ENCODE peak calls at places on chromosome 11, in five cellular contexts. X is cardiac fibroblast, B is thoracic aorta, P is choroid plexus epithelial cell, T is astrocyte of the cerebellum. M is an unnamed sample.

GRCh38 chr11:59429924-59430516 is 3.8 kb upstream of the OR5A2 start:
- DNase-seq in P (peak; percentile 69), T (peak; percentile 12), B (no peak), X (peak; percentile 59), M (no peak)

GRCh38 chr11:61834278-61835004 is 6.3 kb downstream of the FADS2 start:
- DNase-seq in X (peak; percentile 93), P (peak; percentile 80), B (no peak), T (no peak), M (no peak)

GRCh38 chr11:133903056-133903455 is 53.7 kb downstream of the IGSF9B start:
- DNase-seq in B (no peak), X (no peak), P (no peak), T (no peak), M (no peak)

GRCh38 chr11:1564535-1565172 is 7.4 kb downstream of the DUSP8 start:
- DNase-seq in P (peak; percentile 81), X (peak; percentile 63), T (peak; percentile 49), B (peak; percentile 67), M (peak; percentile 32)

GRCh38 chr11:112769170-112769569 is 192.1 kb upstream of the NCAM1 start:
- DNase-seq in X (no peak), T (no peak), P (no peak), B (no peak), M (no peak)

GRCh38 chr11:66006891-66007176 is 4.5 kb downstream of the BANF1 start:
- DNase-seq in T (no peak), B (no peak), X (no peak), P (no peak), M (no peak)

GRCh38 chr11:132658696-132659095 is 873.6 kb downstream of the OPCML start:
- DNase-seq in P (no peak), T (no peak), X (no peak), B (no peak), M (no peak)

GRCh38 chr11:94882931-94883330 is 90.4 kb downstream of the CWC15 start:
- DNase-seq in T (no peak), B (no peak), X (no peak), P (no peak), M (no peak)

GRCh38 chr11:698493-699115 is 3.0 kb downstream of the TMEM80 start:
- DNase-seq in T (no peak), X (no peak), B (no peak), P (peak; percentile 20), M (no peak)

GRCh38 chr11:102306817-102307814 is 10.2 kb upstream of the BIRC3 start:
- DNase-seq in T (no peak), X (no peak), B (no peak), P (no peak), M (no peak)

GRCh38 chr11:92929168-92930053 is 40.0 kb upstream of the MTNR1B start:
- DNase-seq in P (no peak), X (no peak), B (no peak), T (no peak), M (no peak)

GRCh38 chr11:72736452-72737069 is 15.6 kb downstream of the ARAP1 start:
- DNase-seq in X (peak; percentile 59), T (no peak), B (no peak), P (no peak), M (no peak)

GRCh38 chr11:45930031-45930794 is 7.8 kb downstream of the LARGE2 start:
- DNase-seq in T (no peak), B (no peak), X (no peak), P (no peak), M (no peak)

GRCh38 chr11:63639195-63639832 is 25.1 kb upstream of the PLAAT3 start:
- DNase-seq in X (peak; percentile 64), B (no peak), T (no peak), P (peak; percentile 42), M (peak; percentile 14)

GRCh38 chr11:32198053-32198452 is 107.2 kb downstream of the RCN1 start:
- DNase-seq in P (no peak), T (no peak), X (no peak), B (no peak), M (no peak)

GRCh38 chr11:132186193-132186592 is 815.8 kb downstream of the NTM start:
- DNase-seq in T (no peak), P (no peak), X (no peak), B (no peak), M (no peak)

GRCh38 chr11:16703795-16704194 is 34.7 kb upstream of the C11orf58 start:
- DNase-seq in B (no peak), X (no peak), P (no peak), T (no peak), M (no peak)

GRCh38 chr11:76664578-76665061 is 5.9 kb downstream of the LRRC32 start:
- DNase-seq in B (no peak), X (no peak), T (no peak), P (no peak), M (no peak)

GRCh38 chr11:116457336-116458007 is 315.3 kb downstream of the BUD13 start:
- DNase-seq in B (no peak), P (no peak), X (no peak), T (no peak), M (no peak)

GRCh38 chr11:6474423-6474792 is 667 bp upstream of the TRIM3 start:
- DNase-seq in P (no peak), B (no peak), T (no peak), X (no peak), M (no peak)

GRCh38 chr11:6473481-6474422 is at the start of gene TRIM3:
- DNase-seq in B (peak; percentile 77), T (peak; percentile 43), X (peak; percentile 94), P (peak; percentile 91), M (peak; percentile 45)

GRCh38 chr11:6476571-6476970 is 2.8 kb upstream of the TRIM3 start:
- DNase-seq in P (no peak), B (no peak), T (no peak), X (no peak), M (no peak)

GRCh38 chr11:6475936-6476335 is 2.2 kb upstream of the TRIM3 start:
- DNase-seq in X (no peak), T (no peak), P (no peak), B (no peak), M (no peak)

GRCh38 chr11:6474806-6475500 is 1.2 kb upstream of the TRIM3 start:
- DNase-seq in X (no peak), P (no peak), B (no peak), T (no peak), M (no peak)
- TF ChIP-seq CTCF in X (no peak), P (no peak), B (no peak), T (no peak), M (no peak)

DNA sequence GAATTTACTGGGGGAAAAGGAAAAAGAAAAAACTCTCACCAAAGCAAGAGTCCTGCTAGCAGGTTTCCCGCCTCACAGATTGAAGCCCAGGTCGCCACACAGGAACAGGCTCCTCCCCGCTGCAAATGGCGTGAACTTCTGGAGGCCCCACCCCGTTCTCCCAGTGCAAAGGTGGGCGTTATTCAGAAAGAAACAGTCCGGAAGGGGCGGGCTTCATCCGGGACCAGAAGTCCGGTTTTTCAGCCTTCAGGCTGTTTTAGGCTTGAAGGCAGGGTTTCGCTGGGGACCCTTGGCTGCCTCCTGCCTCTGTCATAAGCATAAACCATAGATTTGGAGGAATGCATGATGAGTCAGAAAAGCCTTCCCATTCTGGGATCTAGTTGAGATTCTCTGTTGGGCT is 148.3 kb upstream of the POU2AF2 start:
- DNase-seq in X (peak; percentile 77), P (peak; percentile 63), T (no peak), B (no peak), M (no peak)
- H3K4me3 ChIP-seq in X (peak overlapping the region; percentile 33), P (peak overlapping the region; percentile 54), T (no peak overlapping the region), B (peak overlapping the region; percentile 63), M (no peak overlapping the region)

GRCh38 chr11:44909557-44909956 is 41.1 kb downstream of the TP53I11 start:
- DNase-seq in T (no peak), P (no peak), X (no peak), B (no peak), M (no peak)

GRCh38 chr11:44910591-44910990 is 40.1 kb downstream of the TP53I11 start:
- DNase-seq in B (no peak), P (no peak), X (no peak), T (no peak), M (no peak)

GRCh38 chr11:44913502-44913901 is 37.2 kb downstream of the TP53I11 start:
- DNase-seq in T (no peak), B (no peak), X (no peak), P (no peak), M (no peak)

GRCh38 chr11:44912270-44912987 is 38.3 kb downstream of the TP53I11 start:
- DNase-seq in T (no peak), P (no peak), B (no peak), X (no peak), M (no peak)

GRCh38 chr11:44911031-44911814 is 39.5 kb downstream of the TP53I11 start:
- DNase-seq in X (peak; percentile 87), T (peak; percentile 76), P (peak; percentile 88), B (peak; percentile 78), M (peak; percentile 40)
- TF ChIP-seq CTCF in X (peak; percentile 63), T (peak; percentile 73), P (peak; percentile 83), B (peak; percentile 87), M (peak; percentile 73)

GRCh38 chr11:78140392-78141077 is 1.1 kb upstream of the ALG8 start:
- DNase-seq in X (no peak), B (no peak), P (no peak), T (no peak), M (no peak)
- H3K4me3 ChIP-seq in X (peak overlapping the region; percentile 89), B (peak overlapping the region; percentile 81), P (peak overlapping the region; percentile 90), T (peak overlapping the region; percentile 96), M (peak overlapping the region; percentile 85)